ENCODE peak calls at places on chromosomes 7 and 10, in eight cellular contexts. O, W, K, E, D, X, Q and U are unnamed samples.

GRCh38 chr7:157555921-157556320 is 219.1 kb downstream of the DNAJB6 start:
- DNase-seq in O (no peak), W (no peak), K (no peak), E (no peak), D (no peak), X (peak), Q (peak), U (no peak)

GRCh38 chr7:18087687-18088078 is 60.0 kb upstream of the PRPS1L1 start:
- DNase-seq in O (no peak), W (peak), K (no peak), E (no peak), D (no peak), X (peak), Q (no peak), U (no peak)

GRCh38 chr10:133203652-133204195 is 26.3 kb upstream of the UTF1 start:
- DNase-seq in O (no peak), W (no peak), K (no peak), E (no peak), D (no peak), X (peak), Q (no peak), U (peak)

GRCh38 chr7:105985821-105986220 is 22.8 kb downstream of the CDHR3 start:
- DNase-seq in O (no peak), W (no peak), K (no peak), E (no peak), D (no peak), X (no peak), Q (no peak), U (no peak)

GRCh38 chr10:121268363-121268762 is 329.9 kb downstream of the FGFR2 start:
- DNase-seq in O (no peak), W (no peak), K (no peak), E (no peak), D (no peak), X (no peak), Q (no peak), U (no peak)

GRCh38 chr10:23200586-23200985 is 8.5 kb downstream of the PTF1A start:
- DNase-seq in O (no peak), W (no peak), K (no peak), E (no peak), D (no peak), X (no peak), Q (no peak), U (no peak)

GRCh38 chr10:116891208-116891607 is 41.9 kb downstream of the ENO4 start:
- DNase-seq in O (no peak), W (no peak), K (no peak), E (peak), D (peak), X (peak), Q (peak), U (no peak)

GRCh38 chr10:29877798-29878491 is 181.4 kb downstream of the JCAD start:
- DNase-seq in O (no peak), W (no peak), K (no peak), E (no peak), D (no peak), X (peak), Q (no peak), U (peak)

GRCh38 chr7:2738766-2739549 is 51.0 kb downstream of the AMZ1 start:
- DNase-seq in O (no peak), W (no peak), K (no peak), E (no peak), D (no peak), X (no peak), Q (peak), U (no peak)

GRCh38 chr7:73342645-73343044 is 14.7 kb downstream of the FKBP6 start:
- DNase-seq in O (no peak), W (peak), K (no peak), E (peak), D (peak), X (no peak), Q (no peak), U (no peak)

GRCh38 chr10:110208614-110209398 is 1.4 kb downstream of the MXI1 start:
- DNase-seq in O (no peak), W (no peak), K (peak), E (peak), D (no peak), X (no peak), Q (no peak), U (peak)

GRCh38 chr10:116913681-116914080 is 64.4 kb downstream of the ENO4 start:
- DNase-seq in O (no peak), W (no peak), K (no peak), E (no peak), D (no peak), X (no peak), Q (no peak), U (no peak)

GRCh38 chr10:12322583-12323131 is 26.7 kb upstream of the CAMK1D start:
- DNase-seq in O (no peak), W (no peak), K (no peak), E (no peak), D (no peak), X (no peak), Q (no peak), U (no peak)

GRCh38 chr7:102095933-102096332 is 190.7 kb upstream of the SH2B2 start:
- DNase-seq in O (no peak), W (no peak), K (no peak), E (no peak), D (no peak), X (no peak), Q (no peak), U (no peak)

GRCh38 chr10:21238717-21239116 is 286.8 kb downstream of the SKIDA1 start:
- DNase-seq in O (no peak), W (no peak), K (no peak), E (no peak), D (no peak), X (no peak), Q (no peak), U (no peak)

GRCh38 chr10:104617831-104618230 is 23.3 kb upstream of the SORCS3 start:
- DNase-seq in O (no peak), W (no peak), K (no peak), E (no peak), D (no peak), X (no peak), Q (no peak), U (no peak)

GRCh38 chr10:73625004-73625883 is 16.0 kb downstream of the MYOZ1 start:
- DNase-seq in O (peak), W (no peak), K (no peak), E (peak), D (peak), X (peak), Q (no peak), U (no peak)

GRCh38 chr10:25547391-25547790 is 372.6 kb downstream of the GPR158 start:
- DNase-seq in O (no peak), W (no peak), K (no peak), E (no peak), D (peak), X (no peak), Q (no peak), U (no peak)

GRCh38 chr10:68099736-68100135 is 9.6 kb upstream of the MYPN start:
- DNase-seq in O (no peak), W (no peak), K (no peak), E (no peak), D (peak), X (no peak), Q (no peak), U (no peak)